ENCODE peak calls at places on chromosomes 3 and 15, in six cellular contexts. L, B, S, K, P and W are unnamed samples. For H3K27me3 and H3K9me3, the result is how much of the 10 kb centered on the place peaks cover.

GRCh38 chr15:43105077-43105769 is 615 bp downstream of the UBR1 start:
- DNase-seq in L (peak), B (peak), S (no peak), K (peak), P (peak), W (peak)

GRCh38 chr15:20386198-20386597 is 155.4 kb downstream of the GOLGA6L6 start:
- DNase-seq in L (no peak), B (no peak), S (no peak), K (no peak), P (no peak), W (no peak)

GRCh38 chr3:152499796-152500385 is 231.2 kb downstream of the MBNL1 start:
- DNase-seq in L (no peak), B (no peak), S (no peak), K (no peak), P (no peak), W (no peak)

GRCh38 chr15:31278544-31279220 is 48.0 kb upstream of the KLF13 start:
- DNase-seq in L (no peak), B (no peak), S (no peak), K (no peak), P (no peak), W (peak)

GRCh38 chr15:67164811-67165652 is 89.4 kb downstream of the AAGAB start:
- DNase-seq in L (peak), B (no peak), S (peak), K (no peak), P (peak), W (no peak)

GRCh38 chr15:79172032-79172481 is 81.5 kb upstream of the RASGRF1 start:
- DNase-seq in L (peak), B (no peak), S (no peak), K (no peak), P (no peak), W (peak)

GRCh38 chr3:20324664-20325478 is 138.9 kb upstream of the SGO1 start:
- DNase-seq in L (no peak), B (no peak), S (no peak), K (peak), P (no peak), W (no peak)

GRCh38 chr3:11154036-11154952 is at the start of gene HRH1:
- DNase-seq in L (peak), B (peak), S (no peak), K (peak), P (peak), W (no peak)

GRCh38 chr3:185153170-185153733 is 392 bp upstream of the C3orf70 start:
- DNase-seq in L (peak), B (peak), S (no peak), K (no peak), P (no peak), W (no peak)

GRCh38 chr15:62121273-62122015 is 43.6 kb downstream of the C2CD4B start:
- DNase-seq in L (no peak), B (no peak), S (no peak), K (no peak), P (no peak), W (no peak)

GRCh38 chr3:172678068-172678467 is 32.8 kb downstream of the NCEH1 start:
- DNase-seq in L (no peak), B (no peak), S (no peak), K (no peak), P (no peak), W (no peak)

GRCh38 chr15:41980654-41981323 is 8.4 kb upstream of the EHD4 start:
- DNase-seq in L (no peak), B (peak), S (no peak), K (no peak), P (peak), W (no peak)

GRCh38 chr15:81133782-81134461 is at the start of gene CFAP161:
- DNase-seq in L (peak), B (peak), S (peak), K (peak), P (peak), W (no peak)

GRCh38 chr3:183188895-183189462 is 26.4 kb upstream of the LAMP3 start:
- DNase-seq in L (peak), B (peak), S (no peak), K (peak), P (peak), W (no peak)

GRCh38 chr3:129611812-129612349 is 5.4 kb upstream of the PLXND1 start:
- DNase-seq in L (peak), B (no peak), S (no peak), K (peak), P (no peak), W (no peak)

GRCh38 chr15:38072007-38072506 is 137.6 kb downstream of the TMCO5A start:
- DNase-seq in L (no peak), B (no peak), S (no peak), K (no peak), P (no peak), W (no peak)

GRCh38 chr3:197371521-197372075 is 73.2 kb upstream of the DLG1 start:
- DNase-seq in L (no peak), B (no peak), S (no peak), K (peak), P (no peak), W (no peak)

GRCh38 chr3:46995901-46996562 is 16.6 kb downstream of the NBEAL2 start:
- DNase-seq in L (no peak), B (no peak), S (no peak), K (no peak), P (no peak), W (no peak)

GRCh38 chr3:15120986-15121385 is 22.0 kb upstream of the RBSN start:
- DNase-seq in L (no peak), B (no peak), S (no peak), K (no peak), P (no peak), W (no peak)

GRCh38 chr3:64022451-64023186 is 675 bp downstream of the PSMD6 start:
- DNase-seq in L (no peak), B (no peak), S (no peak), K (peak), P (no peak), W (no peak)

GRCh38 chr3:3084890-3085289 is 25.3 kb downstream of the IL5RA start:
- DNase-seq in L (no peak), B (no peak), S (no peak), K (no peak), P (no peak), W (no peak)

GRCh38 chr3:42714151-42714852 is 11.7 kb upstream of the HHATL start:
- DNase-seq in L (no peak), B (peak), S (no peak), K (no peak), P (no peak), W (no peak)

GRCh38 chr3:13708871-13709595 is 160.1 kb downstream of the FBLN2 start:
- DNase-seq in L (no peak), B (no peak), S (no peak), K (no peak), P (peak), W (peak)

GRCh38 chr15:99167201-99167600 is 62.3 kb downstream of the SYNM start:
- DNase-seq in L (no peak), B (no peak), S (no peak), K (no peak), P (no peak), W (peak)
- H3K4me3 ChIP-seq in L (no peak), B (no peak), S (no peak), K (no peak), P (no peak), W (no peak)

DNA sequence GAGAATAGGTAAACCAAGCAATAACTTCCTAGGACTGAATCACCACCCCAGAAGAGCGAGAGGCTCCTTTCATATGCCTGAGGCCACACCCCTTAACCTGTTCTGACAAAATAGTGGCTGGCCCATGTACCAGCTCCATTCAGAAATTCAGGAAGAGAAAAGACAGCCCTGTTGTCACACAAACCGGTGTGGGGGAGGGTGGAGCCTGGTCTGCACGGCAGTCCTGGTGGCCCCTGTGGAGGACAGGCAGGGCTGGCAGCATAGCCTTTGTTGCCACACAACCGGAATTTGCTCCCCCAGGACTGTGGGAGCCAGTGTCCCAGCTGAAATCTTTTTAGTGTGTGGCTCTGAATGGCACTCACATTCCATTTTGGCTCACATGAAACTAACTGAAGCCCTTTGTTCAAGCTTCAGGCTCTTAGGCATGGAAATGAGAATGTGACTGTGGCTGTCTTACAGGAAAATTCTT is 23.8 kb downstream of the RLBP1 start:
- DNase-seq in L (peak), B (peak), S (no peak), K (no peak), P (peak), W (no peak)
- H3K27me3 ChIP-seq in L (under half), B (under half), S (under half), K (under half), P (under half), W (under half)

DNA sequence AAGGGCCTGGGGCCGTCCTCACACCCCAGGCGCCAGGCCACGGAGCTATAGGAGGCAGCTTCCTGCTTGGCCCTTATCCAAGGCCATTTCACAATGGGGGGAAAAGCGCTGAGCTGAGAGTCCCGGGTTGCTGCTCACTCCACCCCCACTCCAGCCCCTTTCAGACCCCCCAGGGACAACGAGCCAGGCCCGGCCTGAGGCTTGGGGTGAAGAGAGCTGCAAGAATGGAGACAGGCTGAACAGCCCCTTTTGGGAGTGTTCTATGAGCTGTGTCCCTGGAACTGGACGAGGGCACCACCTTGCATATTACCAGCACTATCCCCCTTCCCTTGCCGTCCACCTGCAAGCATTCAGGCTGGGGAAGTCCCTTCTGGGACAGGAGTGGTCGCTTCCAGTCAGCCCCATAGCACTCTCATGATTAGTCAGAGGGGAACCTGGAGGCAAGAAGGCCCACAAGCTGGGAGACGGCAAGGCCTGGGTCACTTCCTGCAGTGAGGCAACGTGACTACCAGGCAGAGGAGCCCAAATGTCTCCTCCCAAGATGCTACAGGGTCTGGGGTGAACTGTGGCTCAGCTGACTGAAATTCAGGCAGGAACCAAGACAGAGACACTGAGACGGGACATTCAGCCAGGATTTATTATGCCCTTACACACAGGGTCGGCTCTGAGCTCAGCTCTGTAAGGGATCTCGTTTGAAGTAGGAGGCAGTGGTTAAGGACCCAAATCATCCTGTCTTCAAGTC is 8.6 kb upstream of the SRP14 start:
- DNase-seq in L (no peak), B (peak), S (no peak), K (peak), P (peak), W (no peak)
- H3K9me3 ChIP-seq in L (under half), B (under half), S (under half), K (under half), P (under half), W (under half)

GRCh38 chr15:33309602-33310276 is 1.0 kb upstream of the RYR3 start:
- DNase-seq in L (peak), B (no peak), S (no peak), K (peak), P (peak), W (no peak)
- H3K4me3 ChIP-seq in L (peak), B (no peak), S (peak), K (no peak), P (no peak), W (no peak)

DNA sequence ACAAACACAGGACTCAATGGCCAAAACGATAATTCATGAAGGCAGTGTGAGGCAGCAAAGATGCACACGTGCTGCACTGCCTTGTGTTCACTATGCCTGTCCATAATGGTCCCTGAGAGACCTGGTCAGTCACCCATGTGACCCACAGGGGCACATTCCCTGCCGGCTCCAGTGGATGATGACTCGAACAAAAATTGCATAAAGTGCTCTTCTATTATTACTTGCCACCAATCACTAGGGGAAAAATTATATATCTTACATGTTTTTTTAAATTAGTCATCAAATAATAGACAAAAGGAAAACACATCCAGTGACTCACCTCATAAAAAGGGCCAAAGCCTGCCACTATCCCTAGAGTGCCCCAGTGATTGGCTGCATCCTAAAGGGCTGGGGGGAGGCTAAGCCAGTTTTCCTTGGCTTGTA is 47.5 kb downstream of the UBP1 start:
- DNase-seq in L (no peak), B (no peak), S (peak), K (peak), P (no peak), W (no peak)
- H3K27me3 ChIP-seq in L (under half), B (under half), S (under half), K (under half), P (under half), W (under half)

DNA sequence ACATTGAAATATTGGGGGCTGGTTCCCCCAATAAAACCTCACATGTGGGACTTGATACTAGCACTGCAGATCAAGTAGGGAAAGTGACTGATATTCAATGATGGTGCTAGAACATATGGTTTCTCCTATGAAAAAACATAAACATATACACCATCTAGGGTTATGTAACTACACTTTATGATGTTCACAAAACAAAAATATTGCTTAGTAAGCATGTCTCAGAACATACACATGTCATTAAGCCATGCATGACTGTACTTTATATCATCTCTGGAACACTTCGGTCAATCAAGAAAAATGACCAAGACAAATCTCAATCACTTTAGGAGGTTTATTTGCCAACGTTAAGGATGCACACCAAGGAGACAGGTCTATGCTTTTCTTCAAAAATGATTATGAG is 57.4 kb downstream of the ZNF717 start:
- DNase-seq in L (no peak), B (no peak), S (no peak), K (no peak), P (no peak), W (no peak)
- H3K9me3 ChIP-seq in L (under half), B (half or more), S (half or more), K (under half), P (half or more), W (under half)

DNA sequence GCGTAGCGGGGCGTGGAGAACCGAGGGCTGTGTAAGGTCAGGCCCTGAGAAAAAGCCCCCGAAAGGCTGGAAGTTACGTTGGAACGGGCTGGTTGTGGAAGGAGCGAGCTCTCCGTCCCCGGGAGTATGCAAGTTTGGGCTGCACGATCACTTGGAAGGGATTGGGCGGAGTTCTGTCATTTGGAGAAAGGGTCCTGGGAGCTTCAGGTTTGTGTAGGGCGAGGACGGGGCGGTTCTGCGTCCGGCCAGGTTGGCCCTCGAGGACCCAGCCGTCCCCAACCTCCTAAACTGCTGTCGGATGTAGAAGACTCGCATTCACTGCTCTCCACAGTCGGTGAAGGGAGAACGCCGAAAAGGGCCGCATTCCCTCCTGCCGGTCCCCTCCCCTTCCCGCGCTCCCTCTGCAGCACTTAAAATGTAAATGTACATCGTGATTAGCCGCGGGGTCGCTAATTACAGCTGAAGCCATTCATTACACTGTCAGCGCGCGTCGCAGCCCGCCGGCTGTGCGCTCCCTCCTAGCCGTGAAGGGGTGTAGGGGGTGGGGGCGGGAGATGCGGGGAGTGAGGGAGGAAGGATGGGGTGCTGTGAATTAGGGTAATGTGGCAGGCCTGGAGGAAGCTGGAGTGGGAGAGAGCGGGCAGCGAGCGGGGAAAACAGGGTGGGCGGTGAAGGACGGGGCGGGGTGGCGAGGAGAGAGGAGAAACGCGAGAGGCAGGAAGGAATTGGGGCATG is 2.5 kb upstream of the RPP25 start:
- DNase-seq in L (peak), B (no peak), S (no peak), K (no peak), P (no peak), W (no peak)
- H3K4me3 ChIP-seq in L (peak), B (peak), S (peak), K (peak), P (peak), W (peak)